ENCODE peak calls at places on chromosomes 12 and 14, in five cellular contexts. R is astrocyte, U is hepatocyte, I is MM.1S, L is fibroblast of lung. B is an unnamed sample. For H3K79me2, the result is how much of the 10 kb centered on the place peaks cover.

GRCh38 chr14:75715926-75716780 is 55.1 kb downstream of the TTLL5 start:
- DNase-seq in R (peak), U (no peak), I (no peak), L (peak), B (no peak)

GRCh38 chr12:105382771-105383632 is 52.5 kb downstream of the C12orf75 start:
- DNase-seq in R (peak), U (peak), I (peak), L (peak), B (peak)

GRCh38 chr12:114667669-114668150 is 16.3 kb downstream of the TBX3 start:
- DNase-seq in R (no peak), U (no peak), I (no peak), L (no peak), B (no peak)

GRCh38 chr14:104927432-104927816 is 2.7 kb downstream of the PLD4 start:
- DNase-seq in R (no peak), U (no peak), I (no peak), L (no peak), B (no peak)

GRCh38 chr14:85475113-85475512 is 54.8 kb upstream of the FLRT2 start:
- DNase-seq in R (peak), U (no peak), I (no peak), L (no peak), B (no peak)

GRCh38 chr14:42004321-42004720 is 397.6 kb downstream of the LRFN5 start:
- DNase-seq in R (no peak), U (no peak), I (no peak), L (no peak), B (no peak)

GRCh38 chr12:106097011-106097410 is 41.7 kb downstream of the NUAK1 start:
- DNase-seq in R (no peak), U (no peak), I (no peak), L (no peak), B (no peak)

GRCh38 chr12:48717252-48717695 is 767 bp upstream of the CCNT1 start:
- DNase-seq in R (no peak), U (no peak), I (peak), L (peak), B (no peak)

GRCh38 chr12:27610380-27610779 is 85.9 kb upstream of the REP15 start:
- DNase-seq in R (peak), U (no peak), I (no peak), L (peak), B (no peak)

GRCh38 chr12:7642287-7642686 is 23.4 kb downstream of the APOBEC1 start:
- DNase-seq in R (no peak), U (no peak), I (no peak), L (no peak), B (no peak)

GRCh38 chr12:119988440-119988787 is 622 bp upstream of the BICDL1 start:
- DNase-seq in R (peak), U (no peak), I (no peak), L (peak), B (peak)

GRCh38 chr12:111893287-111893686 is 51.3 kb downstream of the MAPKAPK5 start:
- DNase-seq in R (peak), U (no peak), I (no peak), L (no peak), B (no peak)

GRCh38 chr14:68793734-68794129 is 865 bp upstream of the ZFP36L1 start:
- DNase-seq in R (no peak), U (no peak), I (peak), L (no peak), B (no peak)
- H3K79me2 ChIP-seq in R (under half), U (half or more), I (under half), L (under half), B (half or more)

DNA sequence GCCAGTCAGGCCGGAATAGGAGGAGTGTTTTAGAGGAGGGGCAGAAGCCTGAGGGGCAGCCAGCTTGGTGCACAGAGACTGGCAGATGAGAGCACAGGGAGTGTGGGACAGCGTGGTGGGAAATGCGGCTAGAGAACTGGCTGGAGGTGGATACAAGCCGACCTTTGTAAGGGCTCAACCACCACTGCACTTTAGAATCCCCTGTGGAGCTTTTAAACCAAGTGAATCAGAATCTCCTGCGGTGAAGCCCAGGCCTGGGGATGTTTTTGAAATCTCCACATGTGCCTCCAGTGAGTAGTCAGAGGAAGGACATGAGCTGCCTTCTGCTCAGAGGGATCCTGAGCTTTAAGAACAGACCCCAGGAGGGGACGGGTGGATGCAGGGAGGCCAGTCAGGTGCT is 10.9 kb upstream of the PCED1B start:
- DNase-seq in R (no peak), U (no peak), I (no peak), L (no peak), B (no peak)
- TF ChIP-seq EZH2 in R (no peak), U (no peak), I (no peak), L (no peak), B (no peak)

DNA sequence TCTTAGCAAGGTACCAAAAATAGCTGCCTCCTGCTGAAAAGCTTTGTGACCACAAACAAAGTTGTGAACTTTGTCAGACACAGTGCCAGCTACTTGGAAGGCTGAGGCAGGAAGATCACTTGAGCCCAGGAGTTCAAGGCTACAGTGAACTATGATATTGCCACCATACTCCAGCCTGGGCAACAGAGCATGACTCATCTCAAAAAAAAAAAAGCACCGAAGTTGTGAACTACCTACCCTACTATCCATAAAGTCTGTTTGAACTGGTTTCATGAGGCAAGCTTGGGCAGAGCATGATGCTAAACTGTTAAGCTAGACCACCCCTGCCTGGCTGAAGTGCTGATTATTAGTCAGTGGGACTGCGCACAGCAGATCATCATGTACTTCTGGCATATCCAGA is 75.5 kb downstream of the RAD52 start:
- DNase-seq in R (no peak), U (no peak), I (no peak), L (no peak), B (no peak)
- H3K27ac ChIP-seq in R (no peak), U (no peak), I (no peak), L (no peak), B (no peak)

GRCh38 chr14:36658091-36659009 is 3.3 kb upstream of the PAX9 start:
- DNase-seq in R (no peak), U (peak), I (no peak), L (no peak), B (no peak)
- H3K79me2 ChIP-seq in R (under half), U (under half), I (under half), L (under half), B (under half)

GRCh38 chr14:30389901-30390394 is 169.0 kb upstream of the G2E3 start:
- DNase-seq in R (no peak), U (no peak), I (no peak), L (no peak), B (no peak)
- TF ChIP-seq EZH2 in R (no peak), U (no peak), I (no peak), L (no peak), B (no peak)

GRCh38 chr14:103519043-103519836 is 3.4 kb downstream of the CKB start:
- DNase-seq in R (no peak), U (peak), I (no peak), L (peak), B (no peak)
- H3K27ac ChIP-seq in R (no peak), U (peak), I (no peak), L (no peak), B (no peak)

GRCh38 chr12:57479376-57480115 is at the start of gene ARHGAP9:
- DNase-seq in R (no peak), U (no peak), I (no peak), L (no peak), B (no peak)
- H3K79me2 ChIP-seq in R (under half), U (under half), I (under half), L (under half), B (under half)

GRCh38 chr14:28757790-28758189 is 8.8 kb upstream of the FOXG1 start:
- DNase-seq in R (no peak), U (no peak), I (no peak), L (no peak), B (no peak)

GRCh38 chr14:28756896-28757570 is 9.6 kb upstream of the FOXG1 start:
- DNase-seq in R (peak), U (peak), I (no peak), L (peak), B (no peak)

GRCh38 chr14:28759658-28760313 is 6.8 kb upstream of the FOXG1 start:
- DNase-seq in R (no peak), U (no peak), I (no peak), L (no peak), B (no peak)

GRCh38 chr14:28759056-28759657 is 7.4 kb upstream of the FOXG1 start:
- DNase-seq in R (no peak), U (no peak), I (no peak), L (no peak), B (no peak)

DNA sequence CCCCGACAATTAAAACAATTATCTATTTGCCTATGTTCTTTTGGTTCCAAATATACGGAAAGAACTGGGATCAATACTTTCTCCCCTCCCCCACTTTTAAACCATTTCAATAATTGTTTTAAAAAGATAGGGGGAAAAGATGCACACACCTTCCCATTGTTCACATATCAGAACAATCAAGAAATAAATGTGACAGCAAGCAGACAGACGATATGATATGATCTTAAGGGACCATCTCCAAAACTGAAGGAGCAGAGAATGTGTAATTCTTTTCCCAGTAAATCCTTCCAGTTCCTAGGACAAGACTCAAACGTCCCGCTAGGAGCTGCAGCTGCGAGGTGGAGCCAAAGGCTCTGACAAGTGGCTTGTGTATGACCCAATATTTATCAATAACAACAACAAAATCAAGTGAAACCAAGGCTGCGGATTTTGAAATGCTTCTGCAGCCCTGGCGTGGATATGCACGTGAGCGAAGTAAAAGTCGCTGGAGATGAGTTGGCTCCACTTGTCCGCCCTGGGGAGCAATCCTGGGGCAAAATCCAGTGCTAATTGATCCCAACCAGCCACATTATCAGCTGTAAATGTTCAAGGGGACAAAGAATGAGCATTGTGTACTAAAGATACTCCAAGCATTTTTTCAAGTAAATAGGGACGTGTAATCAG is 8.2 kb upstream of the FOXG1 start:
- DNase-seq in R (no peak), U (no peak), I (no peak), L (no peak), B (no peak)
- TF ChIP-seq EZH2 in R (no peak), U (no peak), I (no peak), L (peak), B (no peak)

DNA sequence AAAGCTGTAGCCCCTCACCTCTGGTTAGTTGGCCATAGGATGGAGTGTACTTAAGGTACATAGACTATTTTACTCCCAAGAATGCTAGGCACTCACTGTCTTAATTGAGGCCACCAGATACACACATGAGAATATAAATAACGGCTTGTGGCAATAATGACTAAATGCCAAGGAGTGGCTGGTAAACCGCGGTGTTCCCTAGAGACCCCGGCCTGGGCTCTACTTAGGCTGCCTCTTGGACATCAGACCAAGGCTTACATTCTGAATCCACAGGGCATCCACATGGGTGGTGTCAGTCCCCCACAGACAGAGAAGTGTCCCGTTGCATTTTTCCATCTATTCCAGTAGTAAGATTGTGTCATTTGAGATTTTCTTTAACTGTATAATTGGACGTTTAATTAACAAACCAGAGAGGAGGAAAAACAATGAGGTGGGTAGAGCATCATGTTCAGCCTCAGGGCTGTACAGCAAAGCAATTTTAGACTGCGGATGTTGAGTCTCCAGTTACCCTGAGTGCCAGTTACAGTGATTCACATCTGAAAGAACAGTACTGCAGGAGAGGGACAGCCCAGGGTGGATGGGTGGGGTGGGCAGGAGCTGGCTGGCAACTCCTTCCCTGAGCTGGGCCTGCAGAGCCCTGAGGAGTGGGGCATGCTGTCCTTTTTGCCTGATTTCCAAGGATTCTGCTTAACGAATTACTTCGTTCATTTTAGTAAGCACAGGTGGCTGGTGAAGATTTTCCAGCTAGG is 20.5 kb downstream of the CKB start:
- DNase-seq in R (no peak), U (no peak), I (no peak), L (no peak), B (no peak)
- H3K27ac ChIP-seq in R (no peak), U (no peak), I (no peak), L (no peak), B (no peak)

B was measured in keratinocyte.